ENCODE peak calls at places on chromosomes 7 and 10, in four cellular contexts. One of them, this sample, is unnamed.
A peak's percentile ranks its signal among the peaks of the same experiment; 100 is the strongest.

GRCh38 chr10:67606572-67606971 is 89.4 kb downstream of the CTNNA3 start:
- DNase-seq in putamen: no peak
- DNase-seq in psoas muscle: no peak
- DNase-seq in central memory CD4-positive, alpha-beta T cell: no peak
- DNase-seq in this sample: peak; percentile 79

GRCh38 chr7:57403601-57404342 is 46.2 kb upstream of the ZNF716 start:
- DNase-seq in putamen: peak; percentile 7
- DNase-seq in central memory CD4-positive, alpha-beta T cell: no peak
- DNase-seq in psoas muscle: peak; percentile 81
- DNase-seq in this sample: no peak

GRCh38 chr10:132120734-132121510 is 55.2 kb downstream of the JAKMIP3 start:
- DNase-seq in central memory CD4-positive, alpha-beta T cell: no peak
- DNase-seq in psoas muscle: peak; percentile 30
- DNase-seq in putamen: no peak
- DNase-seq in this sample: no peak

GRCh38 chr10:121536271-121536918 is 61.8 kb downstream of the FGFR2 start:
- DNase-seq in putamen: peak; percentile 92
- DNase-seq in psoas muscle: no peak
- DNase-seq in central memory CD4-positive, alpha-beta T cell: no peak
- DNase-seq in this sample: no peak

GRCh38 chr10:132446661-132447445 is 49.9 kb downstream of the PWWP2B start:
- DNase-seq in putamen: no peak
- DNase-seq in central memory CD4-positive, alpha-beta T cell: peak; percentile 67
- DNase-seq in psoas muscle: no peak
- DNase-seq in this sample: peak; percentile 66

GRCh38 chr7:157234271-157234670 is 95.5 kb downstream of the UBE3C start:
- DNase-seq in psoas muscle: no peak
- DNase-seq in central memory CD4-positive, alpha-beta T cell: no peak
- DNase-seq in putamen: no peak
- DNase-seq in this sample: peak; percentile 9

GRCh38 chr10:44628921-44629320 is 244.0 kb upstream of the CXCL12 start:
- DNase-seq in psoas muscle: no peak
- DNase-seq in putamen: no peak
- DNase-seq in central memory CD4-positive, alpha-beta T cell: no peak
- DNase-seq in this sample: peak; percentile 90

GRCh38 chr7:30911133-30911532 is 520 bp upstream of the AQP1 start:
- DNase-seq in central memory CD4-positive, alpha-beta T cell: no peak
- DNase-seq in psoas muscle: no peak
- DNase-seq in putamen: no peak
- DNase-seq in this sample: no peak

GRCh38 chr10:71981024-71981867 is 17.1 kb downstream of the CHST3 start:
- DNase-seq in psoas muscle: no peak
- DNase-seq in putamen: peak; percentile 96
- DNase-seq in central memory CD4-positive, alpha-beta T cell: no peak
- DNase-seq in this sample: peak; percentile 45

GRCh38 chr10:11610855-11611247 is 599 bp downstream of the USP6NL start:
- DNase-seq in central memory CD4-positive, alpha-beta T cell: peak; percentile 19
- DNase-seq in psoas muscle: no peak
- DNase-seq in putamen: no peak
- DNase-seq in this sample: peak; percentile 59

GRCh38 chr7:74483402-74484336 is 30.0 kb downstream of the GTF2IRD1 start:
- DNase-seq in psoas muscle: no peak
- DNase-seq in putamen: no peak
- DNase-seq in central memory CD4-positive, alpha-beta T cell: no peak
- DNase-seq in this sample: peak; percentile 62

GRCh38 chr10:84054743-84055142 is 84.6 kb upstream of the GHITM start:
- DNase-seq in central memory CD4-positive, alpha-beta T cell: no peak
- DNase-seq in putamen: no peak
- DNase-seq in psoas muscle: no peak
- DNase-seq in this sample: no peak

GRCh38 chr7:143299346-143299745 is 11.2 kb downstream of the CASP2 start:
- DNase-seq in putamen: no peak
- DNase-seq in psoas muscle: no peak
- DNase-seq in central memory CD4-positive, alpha-beta T cell: no peak
- DNase-seq in this sample: no peak

GRCh38 chr10:13684252-13684791 is 97.6 kb downstream of the PRPF18 start:
- DNase-seq in psoas muscle: peak; percentile 81
- DNase-seq in central memory CD4-positive, alpha-beta T cell: no peak
- DNase-seq in putamen: peak; percentile 59
- DNase-seq in this sample: peak; percentile 76

GRCh38 chr7:36661135-36661840 is 63.0 kb downstream of the AOAH start:
- DNase-seq in psoas muscle: no peak
- DNase-seq in central memory CD4-positive, alpha-beta T cell: no peak
- DNase-seq in putamen: peak; percentile 63
- DNase-seq in this sample: peak; percentile 15